ENCODE peak calls at places on chromosomes 13 and 19, in four cellular contexts. M is stimulated activated CD8-positive, alpha-beta memory T cell treated with anti-CD3 and anti-CD28 coated beads, Interleukin-12 subunit alpha, Interleukin-12 subunit beta, amount 100 ng/mL, for 4 hours; I is T-helper 22 cell; T is activated T-cell treated with anti-CD3 and anti-CD28 coated beads for 1 hour. V is an unnamed sample.

GRCh38 chr19:8858260-8858659 is 26.1 kb downstream of the MBD3L1 start:
- DNase-seq in M (no peak), I (no peak), T (no peak), V (no peak)

GRCh38 chr13:95552208-95552538 is 347 bp upstream of the CLDN10 start:
- DNase-seq in T (no peak), M (no peak), I (no peak), V (no peak)

GRCh38 chr13:106612688-106613087 is 44.8 kb upstream of the ARGLU1 start:
- DNase-seq in I (no peak), M (no peak), T (no peak), V (no peak)

GRCh38 chr19:55493052-55493649 is 4.9 kb downstream of the SSC5D start:
- DNase-seq in M (no peak), I (no peak), T (no peak), V (no peak)

GRCh38 chr13:80430561-80430960 is 89.6 kb upstream of the SPRY2 start:
- DNase-seq in T (no peak), M (no peak), I (no peak), V (no peak)

GRCh38 chr13:21402586-21403307 is 56.4 kb downstream of the ZDHHC20 start:
- DNase-seq in I (no peak), T (no peak), M (no peak), V (peak; percentile 26)

GRCh38 chr13:61146158-61146557 is 269.5 kb downstream of the PCDH20 start:
- DNase-seq in I (no peak), T (no peak), M (no peak), V (no peak)

GRCh38 chr13:67224148-67224846 is 5.8 kb downstream of the PCDH9 start:
- DNase-seq in T (peak; percentile 16), I (no peak), M (no peak), V (no peak)

GRCh38 chr19:8367327-8368001 is 3.5 kb downstream of the ANGPTL4 start:
- DNase-seq in T (no peak), I (no peak), M (no peak), V (peak; percentile 91)

GRCh38 chr19:5850189-5850588 is 1.1 kb downstream of the FUT3 start:
- DNase-seq in T (no peak), I (no peak), M (no peak), V (no peak)

GRCh38 chr19:51136891-51137551 is 5.1 kb upstream of the SIGLEC7 start:
- DNase-seq in M (no peak), T (no peak), I (no peak), V (no peak)

GRCh38 chr13:77832339-77833100 is 86.1 kb downstream of the EDNRB start:
- DNase-seq in M (no peak), T (no peak), I (no peak), V (no peak)

GRCh38 chr13:36736119-36736726 is 62.4 kb downstream of the SERTM1 start:
- DNase-seq in I (no peak), M (no peak), T (peak; percentile 6), V (no peak)

GRCh38 chr19:49767380-49767779 is 579 bp downstream of the AP2A1 start:
- DNase-seq in T (no peak), I (no peak), M (no peak), V (no peak)

GRCh38 chr19:8392017-8392591 is 1.9 kb downstream of the RAB11B start:
- DNase-seq in T (no peak), M (no peak), I (no peak), V (no peak)

GRCh38 chr19:52923782-52924593 is 760 bp upstream of the ZNF888 start:
- DNase-seq in T (no peak), I (no peak), M (no peak), V (no peak)

GRCh38 chr19:8585894-8586750 is 8.9 kb upstream of the MYO1F start:
- DNase-seq in T (peak; percentile 57), M (no peak), I (no peak), V (no peak)

GRCh38 chr19:46753420-46754155 is 7.3 kb upstream of the STRN4 start:
- DNase-seq in T (peak; percentile 60), I (peak; percentile 39), M (no peak), V (no peak)

GRCh38 chr13:46354143-46355087 is 32.6 kb downstream of the RUBCNL start:
- DNase-seq in T (no peak), M (no peak), I (no peak), V (peak; percentile 94)

GRCh38 chr19:18223860-18224524 is 2.2 kb downstream of the PDE4C start:
- DNase-seq in T (no peak), I (no peak), M (no peak), V (no peak)

GRCh38 chr19:7899751-7900352 is 3.8 kb upstream of the MAP2K7 start:
- DNase-seq in I (no peak), T (no peak), M (no peak), V (no peak)

GRCh38 chr13:39684531-39685137 is 29.2 kb downstream of the COG6 start:
- DNase-seq in M (no peak), I (no peak), T (no peak), V (no peak)

GRCh38 chr13:29664591-29664990 is 69.1 kb upstream of the SLC7A1 start:
- DNase-seq in M (no peak), I (no peak), T (no peak), V (no peak)

GRCh38 chr13:50393641-50394040 is 378.4 kb downstream of the KCNRG start:
- DNase-seq in I (no peak), M (no peak), T (no peak), V (no peak)

GRCh38 chr19:47839913-47840312 is 18.2 kb downstream of the CRX start:
- DNase-seq in M (no peak), T (no peak), I (no peak), V (no peak)

GRCh38 chr13:76809369-76809768 is 76.8 kb downstream of the KCTD12 start:
- DNase-seq in I (no peak), T (no peak), M (no peak), V (no peak)

GRCh38 chr19:1847348-1847683 is 967 bp downstream of the REXO1 start:
- DNase-seq in M (no peak), I (no peak), T (no peak), V (no peak)

V was measured in kidney epithelial cell.